ENCODE peak calls at places on chromosomes 11 and 22, in four cellular contexts. J is effector memory CD4-positive, alpha-beta T cell; W is NCI-H2081; F is NCI-H1436. G is an unnamed sample.

GRCh38 chr11:57274904-57275498 is 38.0 kb upstream of the APLNR start:
- DNase-seq in J (no peak), W (no peak), F (no peak), G (no peak)

GRCh38 chr11:76626921-76627391 is 43.6 kb downstream of the LRRC32 start:
- DNase-seq in F (no peak), J (peak; percentile 9), W (no peak), G (no peak)

GRCh38 chr22:41021039-41021654 is 70.0 kb downstream of the RBX1 start:
- DNase-seq in F (no peak), J (no peak), W (no peak), G (no peak)

GRCh38 chr22:29691636-29692326 is 28.0 kb upstream of the CABP7 start:
- DNase-seq in J (no peak), W (peak; percentile 93), F (peak; percentile 25), G (peak; percentile 40)

GRCh38 chr22:41448189-41448808 is 1.7 kb upstream of the TOB2 start:
- DNase-seq in W (peak; percentile 98), J (peak; percentile 89), F (peak; percentile 99), G (peak; percentile 98)

GRCh38 chr22:32307617-32308016 is 50.0 kb upstream of the RFPL3 start:
- DNase-seq in F (no peak), J (no peak), W (no peak), G (no peak)

GRCh38 chr22:45598596-45599217 is 72.9 kb upstream of the ATXN10 start:
- DNase-seq in J (no peak), F (no peak), W (no peak), G (no peak)

GRCh38 chr11:34495724-34496377 is 17.7 kb downstream of the ELF5 start:
- DNase-seq in J (no peak), W (no peak), F (no peak), G (no peak)

GRCh38 chr11:79296113-79296512 is 144.7 kb downstream of the TENM4 start:
- DNase-seq in J (no peak), W (no peak), F (no peak), G (no peak)

GRCh38 chr11:65891180-65892136 is 985 bp downstream of the CCDC85B start:
- DNase-seq in J (no peak), F (no peak), W (peak; percentile 75), G (peak; percentile 8)

GRCh38 chr11:24935059-24935458 is 438.2 kb downstream of the LUZP2 start:
- DNase-seq in W (no peak), J (no peak), F (no peak), G (no peak)

G was measured in NCI-H748 treated with DMSO at 0.1 percent for 48 hours.